ENCODE peak calls at places on chromosomes 13 and 19, in nine cellular contexts. H is NCI-H1417 treated with DMSO at 0.1 percent for 48 hours; Y is head of caudate nucleus; D is naive thymus-derived CD4-positive, alpha-beta T cell; C is amniotic stem cell; V is stimulated activated CD8-positive, alpha-beta memory T cell treated with anti-CD3 and anti-CD28 coated beads, Interleukin-12 subunit alpha, Interleukin-12 subunit beta, amount 100 ng/mL, for 4 hours; E is effector CD4-positive, alpha-beta T cell; G is foreskin fibroblast; M is D341Med. A is an unnamed sample.

GRCh38 chr19:35013820-35014754 is 14.0 kb downstream of the GRAMD1A start:
- DNase-seq in H (no peak), Y (no peak), D (peak), C (no peak), V (peak), E (peak), G (no peak), M (no peak), A (peak)

GRCh38 chr19:18053571-18054219 is 33.0 kb downstream of the IL12RB1 start:
- DNase-seq in H (no peak), Y (no peak), D (no peak), C (no peak), V (no peak), E (no peak), G (peak), M (no peak), A (no peak)

GRCh38 chr19:27993619-27994018 is 1219.3 kb downstream of the UQCRFS1 start:
- DNase-seq in H (no peak), Y (no peak), D (no peak), C (no peak), V (no peak), E (no peak), G (no peak), M (no peak), A (no peak)

GRCh38 chr19:29775575-29775900 is 36.3 kb upstream of the CCNE1 start:
- DNase-seq in H (no peak), Y (no peak), D (no peak), C (no peak), V (no peak), E (no peak), G (peak), M (no peak), A (no peak)

GRCh38 chr19:43731854-43732253 is 16.0 kb downstream of the IRGC start:
- DNase-seq in H (no peak), Y (no peak), D (no peak), C (no peak), V (no peak), E (no peak), G (peak), M (no peak), A (no peak)

GRCh38 chr19:47039239-47039874 is 9.1 kb downstream of the TMEM160 start:
- DNase-seq in H (no peak), Y (no peak), D (no peak), C (no peak), V (no peak), E (no peak), G (no peak), M (no peak), A (no peak)

GRCh38 chr19:53977991-53978731 is 13.3 kb upstream of the CACNG6 start:
- DNase-seq in H (no peak), Y (peak), D (no peak), C (no peak), V (no peak), E (no peak), G (peak), M (no peak), A (peak)

GRCh38 chr19:3319643-3320353 is 46.6 kb upstream of the NFIC start:
- DNase-seq in H (no peak), Y (no peak), D (no peak), C (no peak), V (no peak), E (no peak), G (peak), M (no peak), A (no peak)

GRCh38 chr19:12139309-12139708 is 841 bp downstream of the ZNF20 start:
- DNase-seq in H (no peak), Y (no peak), D (no peak), C (no peak), V (no peak), E (no peak), G (peak), M (no peak), A (no peak)

GRCh38 chr13:36520111-36520510 is 87.8 kb downstream of the CCNA1 start:
- DNase-seq in H (no peak), Y (no peak), D (no peak), C (no peak), V (no peak), E (no peak), G (no peak), M (no peak), A (no peak)

GRCh38 chr13:113668491-113668971 is 1.5 kb downstream of the GRK1 start:
- DNase-seq in H (no peak), Y (no peak), D (no peak), C (no peak), V (no peak), E (no peak), G (no peak), M (no peak), A (no peak)

GRCh38 chr19:55210120-55210493 is 806 bp upstream of the PTPRH start:
- DNase-seq in H (no peak), Y (no peak), D (no peak), C (peak), V (no peak), E (no peak), G (peak), M (no peak), A (no peak)

GRCh38 chr19:8392017-8392591 is 1.9 kb downstream of the RAB11B start:
- DNase-seq in H (no peak), Y (peak), D (no peak), C (no peak), V (no peak), E (no peak), G (peak), M (peak), A (no peak)

GRCh38 chr13:26508885-26509284 is 48.6 kb upstream of the WASF3 start:
- DNase-seq in H (no peak), Y (no peak), D (no peak), C (no peak), V (no peak), E (no peak), G (peak), M (no peak), A (no peak)

GRCh38 chr19:35793381-35794165 is 18.2 kb downstream of the ARHGAP33 start:
- DNase-seq in H (no peak), Y (no peak), D (no peak), C (no peak), V (no peak), E (no peak), G (peak), M (no peak), A (no peak)

GRCh38 chr13:39945226-39945625 is 289.8 kb downstream of the COG6 start:
- DNase-seq in H (no peak), Y (no peak), D (no peak), C (no peak), V (no peak), E (no peak), G (no peak), M (no peak), A (no peak)

GRCh38 chr13:62837895-62838294 is 1422.2 kb upstream of the PCDH20 start:
- DNase-seq in H (no peak), Y (no peak), D (no peak), C (peak), V (no peak), E (no peak), G (peak), M (no peak), A (no peak)

GRCh38 chr13:73212482-73212881 is 153.7 kb downstream of the KLF5 start:
- DNase-seq in H (no peak), Y (no peak), D (no peak), C (no peak), V (no peak), E (no peak), G (no peak), M (no peak), A (no peak)

GRCh38 chr13:103615778-103616177 is 549.6 kb upstream of the SLC10A2 start:
- DNase-seq in H (no peak), Y (no peak), D (no peak), C (no peak), V (no peak), E (no peak), G (no peak), M (no peak), A (no peak)

GRCh38 chr13:26132756-26133155 is 80.9 kb upstream of the SHISA2 start:
- DNase-seq in H (no peak), Y (peak), D (no peak), C (no peak), V (no peak), E (no peak), G (peak), M (no peak), A (no peak)

GRCh38 chr13:59409211-59409610 is 754.5 kb downstream of the DIAPH3 start:
- DNase-seq in H (no peak), Y (no peak), D (no peak), C (no peak), V (no peak), E (no peak), G (peak), M (peak), A (no peak)

GRCh38 chr13:46662690-46663089 is 109.7 kb downstream of the LRCH1 start:
- DNase-seq in H (no peak), Y (no peak), D (no peak), C (no peak), V (no peak), E (no peak), G (no peak), M (no peak), A (no peak)

GRCh38 chr19:39100500-39101166 is 16.5 kb downstream of the ACP7 start:
- DNase-seq in H (no peak), Y (no peak), D (no peak), C (no peak), V (no peak), E (no peak), G (no peak), M (no peak), A (no peak)

GRCh38 chr13:79749985-79750551 is 269.1 kb downstream of the NDFIP2 start:
- DNase-seq in H (no peak), Y (no peak), D (no peak), C (peak), V (no peak), E (no peak), G (peak), M (no peak), A (no peak)

GRCh38 chr13:112657850-112658445 is 31.9 kb upstream of the ATP11A start:
- DNase-seq in H (no peak), Y (no peak), D (no peak), C (peak), V (no peak), E (no peak), G (peak), M (no peak), A (no peak)

GRCh38 chr19:4687396-4687795 is 17.3 kb upstream of the MYDGF start:
- DNase-seq in H (no peak), Y (no peak), D (no peak), C (no peak), V (no peak), E (no peak), G (no peak), M (no peak), A (no peak)

GRCh38 chr13:99996177-99996705 is 14.7 kb downstream of the ZIC2 start:
- DNase-seq in H (no peak), Y (no peak), D (no peak), C (no peak), V (no peak), E (no peak), G (no peak), M (no peak), A (no peak)

GRCh38 chr13:32501058-32501457 is 37.5 kb downstream of the N4BP2L2 start:
- DNase-seq in H (no peak), Y (no peak), D (no peak), C (no peak), V (no peak), E (no peak), G (no peak), M (no peak), A (no peak)

GRCh38 chr13:19169991-19170390 is 11.6 kb downstream of the TUBA3C start:
- DNase-seq in H (no peak), Y (no peak), D (no peak), C (no peak), V (no peak), E (no peak), G (no peak), M (no peak), A (no peak)

GRCh38 chr19:45467115-45467455 is 711 bp upstream of the FOSB start:
- DNase-seq in H (no peak), Y (no peak), D (no peak), C (no peak), V (no peak), E (no peak), G (no peak), M (peak), A (no peak)

GRCh38 chr19:12766051-12766521 is 9.3 kb downstream of the HOOK2 start:
- DNase-seq in H (no peak), Y (peak), D (peak), C (no peak), V (peak), E (no peak), G (peak), M (peak), A (peak)

GRCh38 chr13:112839347-112840105 is 129.5 kb upstream of the MCF2L start:
- DNase-seq in H (no peak), Y (no peak), D (no peak), C (no peak), V (no peak), E (no peak), G (peak), M (no peak), A (no peak)

GRCh38 chr19:2533686-2534085 is 57.8 kb downstream of the GADD45B start:
- DNase-seq in H (no peak), Y (no peak), D (no peak), C (no peak), V (no peak), E (no peak), G (no peak), M (no peak), A (no peak)

GRCh38 chr13:72541674-72542073 is 185.8 kb downstream of the MZT1 start:
- DNase-seq in H (no peak), Y (no peak), D (no peak), C (no peak), V (no peak), E (no peak), G (no peak), M (no peak), A (no peak)